ENCODE peak calls at places on chromosomes 2 and 18, in six cellular contexts. S is kidney, V is RWPE1, L is fibroblast of the conjunctiva, R is upper lobe of right lung, D is H9. B is an unnamed sample.

GRCh38 chr2:208359632-208359986 is 47.0 kb upstream of the PTH2R start:
- DNase-seq in S (peak; percentile 80), V (no peak), L (no peak), R (peak; percentile 61), D (peak; percentile 88), B (peak; percentile 97)

GRCh38 chr2:215434447-215435260 is 1.2 kb downstream of the FN1 start:
- DNase-seq in S (no peak), V (no peak), L (no peak), R (no peak), D (no peak), B (no peak)

GRCh38 chr2:65073879-65074565 is 17.8 kb downstream of the CEP68 start:
- DNase-seq in S (no peak), V (no peak), L (no peak), R (no peak), D (no peak), B (no peak)

GRCh38 chr2:239934571-239935171 is 90.5 kb downstream of the NDUFA10 start:
- DNase-seq in S (peak; percentile 73), V (peak; percentile 29), L (peak; percentile 24), R (peak; percentile 59), D (peak; percentile 70), B (peak; percentile 50)

GRCh38 chr2:64859208-64860161 is 129.7 kb upstream of the SLC1A4 start:
- DNase-seq in S (peak; percentile 95), V (peak; percentile 78), L (peak; percentile 83), R (peak; percentile 94), D (peak; percentile 78), B (peak; percentile 73)

GRCh38 chr2:5692561-5693287 is 540 bp downstream of the SOX11 start:
- DNase-seq in S (peak; percentile 68), V (no peak), L (no peak), R (no peak), D (no peak), B (peak; percentile 49)

GRCh38 chr2:22450831-22451230 is 934.1 kb upstream of the KLHL29 start:
- DNase-seq in S (no peak), V (no peak), L (no peak), R (no peak), D (no peak), B (peak; percentile 23)

GRCh38 chr18:70149156-70149555 is 56.3 kb downstream of the RTTN start:
- DNase-seq in S (no peak), V (no peak), L (no peak), R (no peak), D (no peak), B (no peak)

GRCh38 chr2:236264256-236264655 is at the start of gene ASB18:
- DNase-seq in S (no peak), V (no peak), L (no peak), R (no peak), D (no peak), B (no peak)

GRCh38 chr18:10213526-10213925 is 240.9 kb upstream of the APCDD1 start:
- DNase-seq in S (no peak), V (no peak), L (no peak), R (no peak), D (no peak), B (peak; percentile 88)

GRCh38 chr2:156437272-156437671 is 1.1 kb downstream of the GPD2 start:
- DNase-seq in S (no peak), V (no peak), L (no peak), R (no peak), D (no peak), B (no peak)

GRCh38 chr2:98806266-98806697 is 75.3 kb upstream of the MGAT4A start:
- DNase-seq in S (peak; percentile 92), V (peak; percentile 36), L (peak; percentile 18), R (peak; percentile 87), D (no peak), B (peak; percentile 92)

GRCh38 chr2:3443685-3444084 is 64.2 kb downstream of the TRAPPC12 start:
- DNase-seq in S (no peak), V (no peak), L (no peak), R (no peak), D (peak; percentile 77), B (no peak)

GRCh38 chr2:28810384-28811285 is at the start of gene SPDYA:
- DNase-seq in S (peak; percentile 89), V (peak; percentile 85), L (peak; percentile 22), R (peak; percentile 85), D (peak; percentile 91), B (peak; percentile 83)

GRCh38 chr2:128584296-128584900 is 265.7 kb upstream of the HS6ST1 start:
- DNase-seq in S (no peak), V (no peak), L (peak; percentile 79), R (no peak), D (no peak), B (no peak)

GRCh38 chr18:6728809-6729246 is 688 bp upstream of the ARHGAP28 start:
- DNase-seq in S (no peak), V (no peak), L (no peak), R (no peak), D (no peak), B (peak; percentile 53)

GRCh38 chr2:28152585-28153284 is 239.9 kb upstream of the FOSL2 start:
- DNase-seq in S (no peak), V (no peak), L (no peak), R (no peak), D (no peak), B (no peak)